ENCODE peak calls at places on chromosomes 1 and 21, in five cellular contexts. C, X, N, R and B are unnamed samples.

GRCh38 chr1:157671895-157672294 is 28.7 kb downstream of the FCRL3 start:
- DNase-seq in C (no peak), X (no peak), N (no peak), R (no peak), B (no peak)

GRCh38 chr1:185559684-185560310 is 174.4 kb upstream of the HMCN1 start:
- DNase-seq in C (peak), X (peak), N (peak), R (peak), B (peak)

GRCh38 chr1:85406081-85406480 is 58.9 kb downstream of the DDAH1 start:
- DNase-seq in C (no peak), X (no peak), N (no peak), R (no peak), B (no peak)

GRCh38 chr1:89528382-89528780 is 3.8 kb downstream of the LRRC8B start:
- DNase-seq in C (no peak), X (no peak), N (no peak), R (no peak), B (no peak)

GRCh38 chr1:214364335-214364734 is 83.4 kb downstream of the SMYD2 start:
- DNase-seq in C (no peak), X (no peak), N (no peak), R (no peak), B (no peak)

GRCh38 chr1:16120940-16121410 is 34.9 kb downstream of the EPHA2 start:
- DNase-seq in C (no peak), X (no peak), N (no peak), R (no peak), B (no peak)

GRCh38 chr1:216314369-216315095 is 108.7 kb downstream of the USH2A start:
- DNase-seq in C (no peak), X (no peak), N (no peak), R (no peak), B (no peak)

GRCh38 chr21:14752006-14752909 is 206.1 kb upstream of the SAMSN1 start:
- DNase-seq in C (no peak), X (no peak), N (no peak), R (no peak), B (no peak)

GRCh38 chr1:207321790-207322530 is 482 bp downstream of the CD55 start:
- DNase-seq in C (no peak), X (no peak), N (no peak), R (no peak), B (no peak)

GRCh38 chr1:11256299-11256698 is 6.1 kb downstream of the MTOR start:
- DNase-seq in C (no peak), X (no peak), N (no peak), R (no peak), B (no peak)

GRCh38 chr1:245279346-245279745 is 124.6 kb downstream of the KIF26B start:
- DNase-seq in C (no peak), X (no peak), N (no peak), R (no peak), B (no peak)

GRCh38 chr1:203672354-203672753 is 45.7 kb downstream of the ATP2B4 start:
- DNase-seq in C (no peak), X (peak), N (no peak), R (peak), B (no peak)

GRCh38 chr1:78553859-78554258 is 63.1 kb downstream of the PTGFR start:
- DNase-seq in C (no peak), X (no peak), N (no peak), R (no peak), B (no peak)

GRCh38 chr1:245785433-245785832 is 630.6 kb downstream of the KIF26B start:
- DNase-seq in C (no peak), X (no peak), N (no peak), R (no peak), B (no peak)